ENCODE peak calls at places on chromosomes 3 and 15, in seven cellular contexts. M, A, H, Z, G, T and P are unnamed samples.

GRCh38 chr3:17478673-17479072 is 263.8 kb downstream of the TBC1D5 start:
- DNase-seq in M (no peak), A (no peak), H (peak), Z (no peak), G (no peak), T (no peak), P (no peak)

GRCh38 chr15:74907277-74907870 is 723 bp upstream of the FAM219B start:
- DNase-seq in M (no peak), A (no peak), H (no peak), Z (no peak), G (peak), T (no peak), P (no peak)

GRCh38 chr15:101499863-101500713 is 10.6 kb upstream of the PCSK6 start:
- DNase-seq in M (no peak), A (peak), H (no peak), Z (peak), G (peak), T (no peak), P (peak)

GRCh38 chr3:21390856-21391255 is 360.2 kb downstream of the ZNF385D start:
- DNase-seq in M (no peak), A (no peak), H (peak), Z (no peak), G (no peak), T (no peak), P (no peak)

GRCh38 chr15:38440353-38441129 is 13.4 kb upstream of the FAM98B start:
- DNase-seq in M (peak), A (peak), H (peak), Z (peak), G (peak), T (no peak), P (peak)

GRCh38 chr15:57158997-57159668 is 217.2 kb upstream of the CGNL1 start:
- DNase-seq in M (no peak), A (no peak), H (no peak), Z (no peak), G (no peak), T (no peak), P (no peak)

GRCh38 chr3:134590766-134591165 is 60.1 kb downstream of the KY start:
- DNase-seq in M (no peak), A (no peak), H (no peak), Z (no peak), G (no peak), T (no peak), P (no peak)

GRCh38 chr3:51243919-51244318 is 141.2 kb upstream of the MANF start:
- DNase-seq in M (no peak), A (no peak), H (no peak), Z (no peak), G (peak), T (no peak), P (no peak)

GRCh38 chr15:74040115-74040850 is 42.1 kb downstream of the GOLGA6A start:
- DNase-seq in M (no peak), A (peak), H (peak), Z (no peak), G (no peak), T (no peak), P (no peak)

GRCh38 chr15:64623347-64624024 is 151.9 kb downstream of the RBPMS2 start:
- DNase-seq in M (no peak), A (no peak), H (no peak), Z (no peak), G (no peak), T (no peak), P (peak)

GRCh38 chr3:43710607-43711006 is 19.9 kb downstream of the ABHD5 start:
- DNase-seq in M (no peak), A (no peak), H (no peak), Z (no peak), G (no peak), T (no peak), P (no peak)

GRCh38 chr3:99526927-99527326 is 111.5 kb upstream of the COL8A1 start:
- DNase-seq in M (no peak), A (no peak), H (peak), Z (no peak), G (no peak), T (no peak), P (no peak)

GRCh38 chr3:50226888-50227389 is 9.1 kb upstream of the GNAI2 start:
- DNase-seq in M (no peak), A (no peak), H (peak), Z (peak), G (peak), T (no peak), P (peak)

GRCh38 chr3:43489918-43490317 is 131.9 kb downstream of the ANO10 start:
- DNase-seq in M (no peak), A (no peak), H (no peak), Z (no peak), G (no peak), T (no peak), P (no peak)

GRCh38 chr3:10310578-10310977 is 10.3 kb downstream of the SEC13 start:
- DNase-seq in M (no peak), A (no peak), H (peak), Z (no peak), G (no peak), T (no peak), P (no peak)

DNA sequence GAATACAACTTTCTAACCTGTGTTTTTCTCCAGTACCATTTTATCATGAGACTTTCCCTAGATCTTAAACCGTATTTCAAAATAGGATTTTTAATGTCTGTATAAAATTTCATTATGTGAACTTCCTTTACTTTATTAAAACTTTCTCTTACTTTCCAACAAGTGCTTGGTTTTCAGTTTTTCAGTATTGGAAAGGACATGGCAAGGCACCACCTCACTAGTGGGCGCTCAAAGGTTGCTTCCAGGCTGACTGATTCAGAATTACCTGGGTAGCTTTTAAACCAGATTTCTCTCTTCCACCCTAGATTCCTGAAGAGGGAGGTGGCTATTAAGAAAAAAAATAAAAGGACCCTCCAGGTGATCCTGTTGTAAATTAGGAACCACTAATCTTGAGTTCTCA is 236.6 kb downstream of the SOX2 start:
- DNase-seq in M (no peak), A (no peak), H (no peak), Z (no peak), G (no peak), T (no peak), P (no peak)
- TF ChIP-seq CTCF in M (no peak), A (no peak), H (no peak), Z (no peak), G (no peak), T (no peak), P (no peak)

GRCh38 chr15:86231864-86232801 is 152.5 kb downstream of the AGBL1 start:
- DNase-seq in M (no peak), A (no peak), H (peak), Z (peak), G (peak), T (no peak), P (peak)
- TF ChIP-seq CTCF in M (peak), A (peak), H (peak), Z (peak), G (peak), T (peak), P (peak)

DNA sequence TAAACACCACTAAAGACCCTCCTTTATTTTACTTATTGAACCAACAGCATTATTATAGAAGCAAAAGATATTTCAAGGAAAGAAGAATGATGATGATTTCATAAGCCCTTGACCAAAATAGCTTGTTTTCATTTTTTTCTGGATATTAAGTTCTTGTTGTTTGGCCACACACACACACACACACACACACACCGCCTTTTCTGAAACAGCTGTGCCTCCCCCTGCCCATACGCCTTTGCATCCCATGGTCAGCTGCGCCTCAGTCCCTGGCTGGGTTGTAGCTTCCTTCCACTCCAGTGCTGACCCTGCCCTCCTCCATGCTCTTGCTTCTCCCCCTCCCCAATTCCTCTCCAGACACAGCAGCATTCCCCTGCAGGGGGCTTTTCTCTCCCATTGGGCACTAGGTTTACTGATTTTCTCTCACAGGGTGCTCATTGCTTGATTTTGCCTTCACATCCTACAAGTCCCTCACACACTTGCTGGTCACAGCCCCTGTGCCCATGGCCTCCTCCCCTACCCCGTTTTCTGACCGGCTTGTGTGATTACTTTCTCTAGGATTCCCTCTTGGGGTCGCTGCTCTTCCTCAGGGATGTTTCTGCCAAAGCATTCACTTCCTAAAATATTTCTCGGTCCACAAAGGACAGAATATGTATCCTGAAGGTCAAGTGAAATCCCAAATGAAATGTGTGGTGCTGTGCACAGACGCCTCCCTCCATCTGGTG is 18.4 kb downstream of the MESP1 start:
- DNase-seq in M (no peak), A (no peak), H (no peak), Z (no peak), G (no peak), T (no peak), P (no peak)
- TF ChIP-seq CTCF in M (no peak), A (no peak), H (no peak), Z (no peak), G (peak), T (no peak), P (no peak)

GRCh38 chr15:25501828-25502446 is 63.1 kb upstream of the UBE3A start:
- DNase-seq in M (no peak), A (no peak), H (peak), Z (no peak), G (peak), T (no peak), P (peak)
- TF ChIP-seq CTCF in M (peak), A (peak), H (peak), Z (peak), G (peak), T (peak), P (peak)

GRCh38 chr3:28349397-28350000 is 875 bp upstream of the AZI2 start:
- DNase-seq in M (no peak), A (no peak), H (no peak), Z (no peak), G (no peak), T (no peak), P (no peak)
- TF ChIP-seq CTCF in M (peak), A (no peak), H (peak), Z (no peak), G (peak), T (no peak), P (no peak)